ENCODE peak calls at places on chromosomes 2 and 18, in six cellular contexts. X, C, Q, K, J and Z are unnamed samples.

GRCh38 chr18:58429442-58429841 is 199.4 kb downstream of the ALPK2 start:
- DNase-seq in Q (no peak), X (no peak), C (no peak), J (no peak), K (no peak), Z (no peak)

GRCh38 chr2:18792226-18792629 is 202.9 kb upstream of the NT5C1B start:
- DNase-seq in K (no peak), Q (no peak), J (no peak), C (no peak), X (peak; percentile 24), Z (no peak)

GRCh38 chr2:213281156-213281555 is 3.1 kb upstream of the SPAG16 start:
- DNase-seq in C (no peak), J (no peak), K (no peak), X (peak; percentile 57), Q (no peak), Z (no peak)

GRCh38 chr2:189481071-189481470 is 39.8 kb downstream of the WDR75 start:
- DNase-seq in K (no peak), C (no peak), Q (no peak), J (no peak), X (no peak), Z (no peak)

GRCh38 chr18:74489631-74490030 is 6.5 kb upstream of the CNDP2 start:
- DNase-seq in J (no peak), Q (no peak), K (no peak), X (peak; percentile 29), C (no peak), Z (no peak)

GRCh38 chr2:100767224-100767653 is 52.7 kb upstream of the NPAS2 start:
- DNase-seq in C (no peak), Q (no peak), K (no peak), J (no peak), X (peak; percentile 81), Z (no peak)

GRCh38 chr2:215594766-215595165 is 158.9 kb upstream of the FN1 start:
- DNase-seq in X (peak; percentile 76), J (no peak), K (no peak), Q (no peak), C (no peak), Z (no peak)

GRCh38 chr2:187542123-187542522 is 12.1 kb downstream of the TFPI start:
- DNase-seq in C (no peak), X (no peak), Q (no peak), K (no peak), J (no peak), Z (no peak)

GRCh38 chr2:102137138-102137537 is 5.4 kb upstream of the IL1R1 start:
- DNase-seq in J (no peak), K (no peak), Q (no peak), X (no peak), C (peak; percentile 40), Z (peak; percentile 26)